ENCODE peak calls at places on chromosome 22, in six cellular contexts. One of them, this sample, is unnamed.

GRCh38 chr22:49140921-49141680 is 686.6 kb downstream of the BRD1 start:
- DNase-seq in HepG2: no peak
- DNase-seq in K562: no peak
- DNase-seq in GM12878: no peak
- DNase-seq in H1: no peak
- DNase-seq in GM12891: no peak
- DNase-seq in this sample: no peak

GRCh38 chr22:17946691-17947367 is 77.5 kb downstream of the MICAL3 start:
- DNase-seq in K562: no peak
- DNase-seq in GM12891: no peak
- DNase-seq in HepG2: no peak
- DNase-seq in GM12878: no peak
- DNase-seq in H1: no peak
- DNase-seq in this sample: no peak

GRCh38 chr22:22745225-22746060 is 101.0 kb downstream of the GGTLC2 start:
- DNase-seq in GM12878: no peak
- DNase-seq in HepG2: peak; percentile 5
- DNase-seq in K562: peak; percentile 82
- DNase-seq in H1: peak; percentile 71
- DNase-seq in GM12891: no peak
- DNase-seq in this sample: no peak

GRCh38 chr22:50316114-50317065 is 8.9 kb upstream of the PLXNB2 start:
- DNase-seq in GM12878: no peak
- DNase-seq in HepG2: no peak
- DNase-seq in GM12891: no peak
- DNase-seq in H1: peak; percentile 45
- DNase-seq in K562: no peak
- DNase-seq in this sample: no peak

GRCh38 chr22:23534201-23534850 is 45.8 kb downstream of the IGLL1 start:
- DNase-seq in GM12891: no peak
- DNase-seq in K562: no peak
- DNase-seq in HepG2: no peak
- DNase-seq in H1: no peak
- DNase-seq in GM12878: no peak
- DNase-seq in this sample: no peak

GRCh38 chr22:29030016-29030617 is 31.5 kb downstream of the C22orf31 start:
- DNase-seq in HepG2: peak; percentile 72
- DNase-seq in GM12878: no peak
- DNase-seq in K562: no peak
- DNase-seq in H1: no peak
- DNase-seq in GM12891: no peak
- DNase-seq in this sample: no peak

GRCh38 chr22:42305967-42306366 is 35.5 kb upstream of the TCF20 start:
- DNase-seq in K562: no peak
- DNase-seq in GM12878: no peak
- DNase-seq in HepG2: no peak
- DNase-seq in H1: no peak
- DNase-seq in GM12891: no peak
- DNase-seq in this sample: no peak

GRCh38 chr22:47291565-47292495 is 529.4 kb downstream of the TBC1D22A start:
- DNase-seq in K562: no peak
- DNase-seq in GM12891: no peak
- DNase-seq in GM12878: no peak
- DNase-seq in H1: no peak
- DNase-seq in HepG2: no peak
- DNase-seq in this sample: no peak

GRCh38 chr22:22937894-22938480 is 50.4 kb downstream of the IGLL5 start:
- DNase-seq in GM12878: no peak
- DNase-seq in GM12891: no peak
- DNase-seq in K562: no peak
- DNase-seq in HepG2: no peak
- DNase-seq in H1: no peak
- DNase-seq in this sample: no peak

GRCh38 chr22:48483764-48484528 is 1343.7 kb downstream of the BRD1 start:
- DNase-seq in HepG2: no peak
- DNase-seq in K562: no peak
- DNase-seq in H1: no peak
- DNase-seq in GM12891: no peak
- DNase-seq in GM12878: no peak
- DNase-seq in this sample: no peak

GRCh38 chr22:22460635-22461034 is 47.9 kb downstream of the ZNF280B start:
- DNase-seq in GM12878: no peak
- DNase-seq in HepG2: peak; percentile 18
- DNase-seq in H1: no peak
- DNase-seq in K562: peak; percentile 86
- DNase-seq in GM12891: no peak
- DNase-seq in this sample: no peak

GRCh38 chr22:24550028-24550901 is 4.7 kb downstream of the GUCD1 start:
- DNase-seq in GM12878: no peak
- DNase-seq in GM12891: no peak
- DNase-seq in HepG2: peak; percentile 99
- DNase-seq in H1: no peak
- DNase-seq in K562: no peak
- DNase-seq in this sample: no peak

GRCh38 chr22:47994045-47994444 is 1231.6 kb downstream of the TBC1D22A start:
- DNase-seq in H1: no peak
- DNase-seq in HepG2: no peak
- DNase-seq in GM12878: no peak
- DNase-seq in GM12891: no peak
- DNase-seq in K562: no peak
- DNase-seq in this sample: no peak

GRCh38 chr22:47196493-47196849 is 434.0 kb downstream of the TBC1D22A start:
- DNase-seq in GM12878: no peak
- DNase-seq in K562: no peak
- DNase-seq in GM12891: no peak
- DNase-seq in HepG2: no peak
- DNase-seq in H1: no peak
- DNase-seq in this sample: no peak

GRCh38 chr22:24043957-24044356 is 32.9 kb downstream of the CABIN1 start:
- DNase-seq in GM12891: no peak
- DNase-seq in K562: no peak
- DNase-seq in HepG2: no peak
- DNase-seq in H1: no peak
- DNase-seq in GM12878: no peak
- DNase-seq in this sample: no peak

GRCh38 chr22:42280836-42281235 is 10.4 kb upstream of the TCF20 start:
- DNase-seq in H1: no peak
- DNase-seq in GM12891: no peak
- DNase-seq in HepG2: no peak
- DNase-seq in GM12878: no peak
- DNase-seq in K562: no peak
- DNase-seq in this sample: no peak

GRCh38 chr22:48664586-48664985 is 1163.1 kb downstream of the BRD1 start:
- DNase-seq in H1: no peak
- DNase-seq in GM12891: no peak
- DNase-seq in HepG2: no peak
- DNase-seq in K562: no peak
- DNase-seq in GM12878: no peak
- DNase-seq in this sample: no peak

GRCh38 chr22:35140879-35141745 is 75.2 kb downstream of the ISX start:
- DNase-seq in H1: peak; percentile 88
- DNase-seq in GM12891: peak; percentile 43
- DNase-seq in GM12878: no peak
- DNase-seq in K562: peak; percentile 50
- DNase-seq in HepG2: no peak
- DNase-seq in this sample: no peak

GRCh38 chr22:50483977-50484853 is 2.4 kb upstream of the MIOX start:
- DNase-seq in K562: no peak
- DNase-seq in GM12891: no peak
- DNase-seq in GM12878: no peak
- DNase-seq in H1: no peak
- DNase-seq in HepG2: no peak
- DNase-seq in this sample: no peak

GRCh38 chr22:21102659-21103267 is 57.0 kb downstream of the LRRC74B start:
- DNase-seq in GM12878: no peak
- DNase-seq in H1: peak; percentile 96
- DNase-seq in GM12891: peak; percentile 64
- DNase-seq in K562: peak; percentile 98
- DNase-seq in HepG2: peak; percentile 73
- DNase-seq in this sample: peak; percentile 66

GRCh38 chr22:20563464-20563906 is 56.1 kb downstream of the MED15 start:
- DNase-seq in H1: no peak
- DNase-seq in K562: no peak
- DNase-seq in GM12878: no peak
- DNase-seq in GM12891: no peak
- DNase-seq in HepG2: no peak
- DNase-seq in this sample: no peak

GRCh38 chr22:27879923-27880322 is 39.1 kb downstream of the PITPNB start:
- DNase-seq in HepG2: peak; percentile 56
- DNase-seq in GM12891: no peak
- DNase-seq in GM12878: no peak
- DNase-seq in H1: no peak
- DNase-seq in K562: peak; percentile 25
- DNase-seq in this sample: no peak

GRCh38 chr22:49210606-49211005 is 617.1 kb downstream of the BRD1 start:
- DNase-seq in HepG2: no peak
- DNase-seq in H1: no peak
- DNase-seq in K562: no peak
- DNase-seq in GM12891: no peak
- DNase-seq in GM12878: no peak
- DNase-seq in this sample: no peak

GRCh38 chr22:36327922-36328551 is 59.7 kb downstream of the MYH9 start:
- DNase-seq in HepG2: no peak
- DNase-seq in K562: no peak
- DNase-seq in GM12878: no peak
- DNase-seq in GM12891: no peak
- DNase-seq in H1: no peak
- DNase-seq in this sample: no peak
- TF ChIP-seq TAF1 in HepG2: no peak
- TF ChIP-seq TAF1 in K562: no peak
- TF ChIP-seq TAF1 in GM12878: no peak
- TF ChIP-seq TAF1 in GM12891: no peak
- TF ChIP-seq TAF1 in H1: no peak
- TF ChIP-seq TAF1 in this sample: no peak

GRCh38 chr22:32204211-32204855 is 540 bp downstream of the RFPL2 start:
- DNase-seq in GM12878: no peak
- DNase-seq in K562: no peak
- DNase-seq in H1: peak; percentile 71
- DNase-seq in GM12891: no peak
- DNase-seq in HepG2: peak; percentile 9
- DNase-seq in this sample: no peak

GRCh38 chr22:32205974-32206773 is 1.3 kb upstream of the RFPL2 start:
- DNase-seq in K562: no peak
- DNase-seq in HepG2: no peak
- DNase-seq in H1: peak; percentile 76
- DNase-seq in GM12891: no peak
- DNase-seq in GM12878: no peak
- DNase-seq in this sample: no peak

GRCh38 chr22:32206774-32207758 is 2.2 kb upstream of the RFPL2 start:
- DNase-seq in GM12891: no peak
- DNase-seq in H1: peak; percentile 61
- DNase-seq in GM12878: no peak
- DNase-seq in HepG2: peak; percentile 41
- DNase-seq in K562: no peak
- DNase-seq in this sample: no peak

GRCh38 chr22:32203181-32204105 is 1.4 kb downstream of the RFPL2 start:
- DNase-seq in H1: peak; percentile 48
- DNase-seq in HepG2: no peak
- DNase-seq in K562: no peak
- DNase-seq in GM12891: no peak
- DNase-seq in GM12878: no peak
- DNase-seq in this sample: no peak

GRCh38 chr22:32204856-32205722 is at the start of gene RFPL2:
- DNase-seq in K562: no peak
- DNase-seq in GM12878: no peak
- DNase-seq in HepG2: peak; percentile 61
- DNase-seq in GM12891: no peak
- DNase-seq in H1: peak; percentile 79
- DNase-seq in this sample: no peak
- TF ChIP-seq POLR2A in K562: no peak
- TF ChIP-seq POLR2A in GM12878: no peak
- TF ChIP-seq POLR2A in HepG2: peak; percentile 55
- TF ChIP-seq POLR2A in GM12891: no peak
- TF ChIP-seq POLR2A in H1: no peak
- TF ChIP-seq POLR2A in this sample: no peak

GRCh38 chr22:44023404-44024287 is 456 bp upstream of the PARVB start:
- DNase-seq in HepG2: no peak
- DNase-seq in GM12891: peak; percentile 51
- DNase-seq in H1: peak; percentile 60
- DNase-seq in K562: peak; percentile 75
- DNase-seq in GM12878: no peak
- DNase-seq in this sample: peak; percentile 62
- TF ChIP-seq POLR2AphosphoS5 in HepG2: no peak
- TF ChIP-seq POLR2AphosphoS5 in GM12891: peak; percentile 55
- TF ChIP-seq POLR2AphosphoS5 in H1: no peak
- TF ChIP-seq POLR2AphosphoS5 in K562: no peak
- TF ChIP-seq POLR2AphosphoS5 in GM12878: peak; percentile 62
- TF ChIP-seq POLR2AphosphoS5 in this sample: no peak

GRCh38 chr22:36803358-36803757 is 13.5 kb downstream of the PVALB start:
- DNase-seq in H1: no peak
- DNase-seq in GM12891: no peak
- DNase-seq in HepG2: no peak
- DNase-seq in GM12878: no peak
- DNase-seq in K562: no peak
- DNase-seq in this sample: no peak

GRCh38 chr22:36808611-36809344 is 8.1 kb downstream of the PVALB start:
- DNase-seq in GM12891: no peak
- DNase-seq in HepG2: no peak
- DNase-seq in GM12878: no peak
- DNase-seq in K562: no peak
- DNase-seq in H1: no peak
- DNase-seq in this sample: no peak

GRCh38 chr22:36809351-36809750 is 7.5 kb downstream of the PVALB start:
- DNase-seq in HepG2: no peak
- DNase-seq in GM12891: no peak
- DNase-seq in K562: no peak
- DNase-seq in H1: no peak
- DNase-seq in GM12878: no peak
- DNase-seq in this sample: no peak

GRCh38 chr22:36807627-36808026 is 9.2 kb downstream of the PVALB start:
- DNase-seq in GM12878: no peak
- DNase-seq in HepG2: no peak
- DNase-seq in GM12891: no peak
- DNase-seq in K562: no peak
- DNase-seq in H1: no peak
- DNase-seq in this sample: no peak

DNA sequence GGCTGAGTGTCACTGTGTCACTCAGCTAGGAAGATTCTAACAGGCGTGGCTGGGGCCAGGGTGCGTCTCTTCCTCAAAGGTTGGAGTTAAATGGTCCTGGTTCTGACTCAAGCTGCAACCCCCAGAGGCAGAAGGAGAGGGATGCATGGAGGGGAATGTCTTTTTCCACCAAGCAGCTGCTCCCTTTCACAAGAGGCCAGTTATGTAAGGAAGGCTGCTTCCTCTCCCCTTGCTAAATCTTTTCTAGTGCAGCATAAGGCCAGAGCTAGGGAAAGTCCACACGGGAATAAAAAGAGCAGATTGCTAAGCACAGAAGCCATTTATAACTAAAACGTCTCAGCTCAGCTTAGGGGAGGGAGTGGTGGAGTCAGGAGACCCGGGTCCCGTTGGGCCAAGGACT is 10.0 kb downstream of the PVALB start:
- DNase-seq in GM12878: no peak
- DNase-seq in H1: no peak
- DNase-seq in HepG2: no peak
- DNase-seq in K562: no peak
- DNase-seq in GM12891: no peak
- DNase-seq in this sample: no peak
- TF ChIP-seq TAF1 in GM12878: no peak
- TF ChIP-seq TAF1 in H1: no peak
- TF ChIP-seq TAF1 in HepG2: no peak
- TF ChIP-seq TAF1 in K562: no peak
- TF ChIP-seq TAF1 in GM12891: no peak
- TF ChIP-seq TAF1 in this sample: no peak

GRCh38 chr22:30922151-30922611 is 46.4 kb downstream of the MORC2 start:
- DNase-seq in K562: no peak
- DNase-seq in GM12878: peak; percentile 60
- DNase-seq in HepG2: no peak
- DNase-seq in GM12891: peak; percentile 60
- DNase-seq in H1: no peak
- DNase-seq in this sample: peak; percentile 47
- TF ChIP-seq POLR2A in K562: no peak
- TF ChIP-seq POLR2A in GM12878: peak; percentile 79
- TF ChIP-seq POLR2A in HepG2: no peak
- TF ChIP-seq POLR2A in GM12891: peak; percentile 21
- TF ChIP-seq POLR2A in H1: peak; percentile 32
- TF ChIP-seq POLR2A in this sample: peak; percentile 26